ENCODE peak calls at places on chromosomes 3 and 15, in six cellular contexts. U is suprapubic skin; T is AG20443; K is GM03348; W is AML-193; D is activated CD8-positive, alpha-beta memory T cell treated with anti-CD3 and anti-CD28 coated beads, Interleukin-2, amount 50 U/mL, for 48 hours. N is an unnamed sample.

GRCh38 chr3:187714404-187714979 is 12.1 kb upstream of the RTP2 start:
- DNase-seq in U (no peak), T (peak; percentile 86), K (peak; percentile 83), W (peak; percentile 73), D (peak; percentile 79), N (peak; percentile 49)

GRCh38 chr3:15535757-15536156 is 14.3 kb upstream of the COLQ start:
- DNase-seq in U (no peak), T (peak; percentile 49), K (no peak), W (no peak), D (peak; percentile 34), N (no peak)

GRCh38 chr3:56928379-56929068 is 126.8 kb upstream of the ARHGEF3 start:
- DNase-seq in U (no peak), T (peak; percentile 27), K (peak; percentile 53), W (peak; percentile 67), D (no peak), N (peak; percentile 85)

GRCh38 chr3:27533718-27534578 is 49.8 kb upstream of the SLC4A7 start:
- DNase-seq in U (no peak), T (peak; percentile 93), K (peak; percentile 89), W (no peak), D (no peak), N (no peak)

GRCh38 chr15:39431371-39431770 is 149.5 kb upstream of the THBS1 start:
- DNase-seq in U (no peak), T (no peak), K (peak; percentile 22), W (no peak), D (no peak), N (no peak)

GRCh38 chr3:127820871-127821853 is 1.2 kb downstream of the MGLL start:
- DNase-seq in U (no peak), T (no peak), K (no peak), W (peak; percentile 69), D (no peak), N (no peak)

GRCh38 chr15:93067649-93068085 is 21.3 kb downstream of the RGMA start:
- DNase-seq in U (no peak), T (no peak), K (no peak), W (no peak), D (no peak), N (no peak)

GRCh38 chr3:192957441-192957951 is 39.8 kb upstream of the MB21D2 start:
- DNase-seq in U (no peak), T (peak; percentile 82), K (peak; percentile 80), W (peak; percentile 97), D (no peak), N (no peak)

GRCh38 chr3:62318365-62318751 is 55.0 kb downstream of the FEZF2 start:
- DNase-seq in U (no peak), T (no peak), K (no peak), W (no peak), D (peak; percentile 50), N (peak; percentile 59)

GRCh38 chr3:64344721-64345207 is 119.5 kb upstream of the PRICKLE2 start:
- DNase-seq in U (no peak), T (peak; percentile 66), K (peak; percentile 56), W (no peak), D (no peak), N (no peak)

GRCh38 chr3:52453496-52454234 is at the start of gene TNNC1:
- DNase-seq in U (no peak), T (peak; percentile 53), K (no peak), W (no peak), D (no peak), N (no peak)

GRCh38 chr3:126537116-126537729 is 13.3 kb downstream of the CHST13 start:
- DNase-seq in U (no peak), T (no peak), K (no peak), W (no peak), D (no peak), N (no peak)

GRCh38 chr3:14549256-14549931 is 9.3 kb upstream of the GRIP2 start:
- DNase-seq in U (no peak), T (peak; percentile 50), K (peak; percentile 63), W (no peak), D (no peak), N (no peak)

GRCh38 chr3:137052298-137052697 is 94.5 kb downstream of the IL20RB start:
- DNase-seq in U (no peak), T (no peak), K (no peak), W (no peak), D (no peak), N (no peak)

GRCh38 chr3:12287727-12288465 is 974 bp upstream of the PPARG start:
- DNase-seq in U (no peak), T (peak; percentile 61), K (peak; percentile 73), W (no peak), D (peak; percentile 56), N (no peak)

GRCh38 chr3:183811638-183812037 is 13.7 kb downstream of the MAP6D1 start:
- DNase-seq in U (peak; percentile 48), T (no peak), K (no peak), W (no peak), D (no peak), N (no peak)

GRCh38 chr3:147297756-147298155 is 108.6 kb downstream of the ZIC4 start:
- DNase-seq in U (no peak), T (no peak), K (no peak), W (no peak), D (no peak), N (no peak)